ENCODE peak calls at places on chromosomes 1 and 21, in six cellular contexts. X, E, K, Q, B and S are unnamed samples.

GRCh38 chr1:23246274-23246673 is 29.0 kb upstream of the HTR1D start:
- DNase-seq in Q (no peak), K (no peak), B (no peak), E (no peak), X (no peak), S (no peak)

GRCh38 chr1:180358649-180359048 is 128.6 kb downstream of the LHX4 start:
- DNase-seq in K (no peak), Q (peak), B (no peak), E (peak), X (peak), S (peak)

GRCh38 chr1:116826818-116827606 is 72.8 kb downstream of the CD2 start:
- DNase-seq in K (peak), E (peak), X (peak), B (no peak), Q (no peak), S (no peak)

GRCh38 chr1:213689260-213689659 is 298.5 kb upstream of the PROX1 start:
- DNase-seq in Q (no peak), K (no peak), X (no peak), B (no peak), E (no peak), S (no peak)

GRCh38 chr1:231194843-231195516 is 33.1 kb downstream of the TRIM67 start:
- DNase-seq in Q (no peak), E (peak), B (no peak), K (peak), X (no peak), S (no peak)

GRCh38 chr1:112772781-112773180 is 57.6 kb upstream of the PPM1J start:
- DNase-seq in Q (no peak), E (peak), K (no peak), X (peak), B (no peak), S (no peak)

GRCh38 chr1:158649052-158649451 is 37.5 kb downstream of the SPTA1 start:
- DNase-seq in K (no peak), E (peak), B (no peak), X (no peak), Q (no peak), S (no peak)

GRCh38 chr21:39662411-39662953 is 49.7 kb downstream of the B3GALT5 start:
- DNase-seq in E (no peak), B (no peak), K (no peak), X (no peak), Q (no peak), S (no peak)

GRCh38 chr1:30783244-30783915 is 25.8 kb upstream of the LAPTM5 start:
- DNase-seq in X (no peak), Q (peak), K (no peak), B (peak), E (no peak), S (no peak)

DNA sequence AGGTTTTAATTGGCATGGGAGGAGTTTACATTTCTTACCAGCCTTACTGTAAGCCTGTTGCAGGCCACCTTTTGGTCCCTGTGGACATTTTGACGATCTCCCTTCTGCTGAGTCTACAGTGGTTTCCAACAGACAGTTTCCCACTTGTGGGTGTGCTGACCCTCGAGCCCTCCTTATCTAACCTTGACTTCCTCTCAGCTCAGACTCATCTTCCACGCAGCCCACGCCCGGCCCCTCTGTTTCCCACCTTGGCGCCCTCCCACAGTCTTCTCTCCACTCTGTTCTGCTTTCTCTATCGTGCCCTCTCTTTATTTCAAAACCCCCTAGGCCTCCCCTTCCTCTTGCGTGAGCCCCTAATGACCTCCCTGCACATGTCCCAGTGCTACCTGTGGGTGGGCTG is 6.1 kb upstream of the ARL8A start:
- DNase-seq in E (no peak), X (no peak), K (no peak), B (no peak), Q (no peak), S (no peak)
- TF ChIP-seq CTCF in E (no peak), X (no peak), K (no peak), B (no peak), Q (no peak), S (no peak)

GRCh38 chr21:15054606-15055239 is 10.1 kb downstream of the NRIP1 start:
- DNase-seq in K (no peak), E (no peak), Q (no peak), B (no peak), X (peak), S (no peak)

GRCh38 chr21:15050588-15051377 is 14.0 kb downstream of the NRIP1 start:
- DNase-seq in K (no peak), X (no peak), Q (no peak), E (no peak), B (no peak), S (no peak)

GRCh38 chr21:15054089-15054488 is 10.7 kb downstream of the NRIP1 start:
- DNase-seq in K (no peak), Q (no peak), X (no peak), B (no peak), E (no peak), S (no peak)

GRCh38 chr21:15053531-15053930 is 11.3 kb downstream of the NRIP1 start:
- DNase-seq in B (no peak), E (no peak), Q (no peak), K (no peak), X (no peak), S (no peak)

DNA sequence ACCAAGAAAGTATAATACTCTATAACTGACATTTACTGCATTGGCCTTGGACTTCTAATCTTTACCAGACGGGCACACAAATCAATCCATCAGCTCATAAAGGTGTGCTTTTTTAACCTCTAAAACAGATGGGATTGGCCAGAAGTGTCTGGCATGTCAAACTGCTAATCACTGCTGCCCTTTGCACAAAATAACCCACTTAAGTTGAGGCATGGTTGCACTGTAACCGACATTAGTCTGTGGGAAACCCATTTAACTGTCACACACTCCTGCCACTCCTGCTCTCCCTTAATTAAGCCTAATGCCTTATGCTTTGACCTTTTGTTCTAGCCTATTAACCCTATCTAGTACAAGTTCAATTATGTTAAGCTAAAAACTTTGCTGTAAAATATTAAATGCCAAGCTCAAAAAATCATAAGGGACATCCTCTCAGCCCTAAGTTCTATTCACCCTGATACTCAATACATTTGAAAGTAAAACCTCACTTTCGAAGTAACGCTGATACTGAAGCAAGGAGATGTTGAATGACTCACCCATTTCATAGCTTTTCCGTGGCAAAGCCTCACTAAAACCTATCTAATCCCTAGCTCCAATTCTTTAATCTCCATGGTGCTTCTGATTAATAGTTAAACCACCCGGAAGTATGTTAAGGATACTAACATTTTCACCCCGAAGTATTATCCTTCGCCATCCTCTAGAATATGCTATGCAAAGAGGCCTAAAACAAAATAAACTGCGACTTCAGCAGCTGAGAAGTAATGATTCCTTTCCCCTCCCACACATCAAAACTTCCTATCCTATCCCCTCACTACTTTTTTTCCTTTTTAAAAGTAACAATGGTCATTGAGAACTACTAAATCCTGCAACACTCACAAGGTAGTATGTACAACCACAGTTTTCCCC is 12.9 kb downstream of the NRIP1 start:
- DNase-seq in E (peak), K (no peak), B (no peak), X (peak), Q (no peak), S (no peak)
- H3K4me3 ChIP-seq in E (no peak), K (peak), B (no peak), X (no peak), Q (no peak), S (no peak)

DNA sequence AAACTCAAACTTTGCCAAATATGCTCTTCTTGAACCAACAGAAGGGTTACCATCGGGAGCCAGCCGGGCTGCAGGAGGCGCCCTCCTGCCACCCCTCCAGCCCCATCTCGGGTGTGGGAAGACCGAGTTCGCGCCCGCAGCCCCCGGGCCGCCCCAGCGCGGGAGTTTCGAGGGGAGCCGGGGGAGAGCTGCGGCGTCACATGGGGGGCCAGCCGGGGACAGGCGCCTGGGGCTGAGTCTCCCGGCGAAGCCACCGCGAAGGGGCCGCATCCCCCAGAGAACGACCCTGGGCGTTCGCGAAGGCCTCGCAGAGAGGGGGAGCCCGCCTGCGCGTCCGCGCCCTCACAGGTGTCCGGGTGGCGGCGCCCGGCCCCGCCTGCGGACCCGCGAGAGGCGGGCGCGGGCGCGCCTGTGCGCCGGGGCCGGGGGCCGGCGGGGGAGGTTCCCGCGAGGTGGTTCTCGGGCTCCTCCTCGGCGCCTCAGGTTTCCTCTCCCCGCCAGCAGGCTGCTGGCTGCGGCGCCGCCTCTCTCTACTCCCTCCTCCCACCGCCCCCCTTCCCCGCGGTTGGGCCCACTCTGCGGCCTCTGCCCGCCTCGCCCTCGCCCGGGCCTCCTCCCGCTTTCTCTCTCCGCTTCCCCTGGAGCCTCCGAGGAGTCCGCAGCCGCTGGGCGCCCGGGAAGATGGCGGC is at the start of gene RAVER2:
- DNase-seq in E (peak), Q (peak), B (peak), X (peak), K (no peak), S (peak)
- TF ChIP-seq CTCF in E (peak), Q (peak), B (peak), X (peak), K (peak), S (peak)

GRCh38 chr1:183027791-183028190 is 4.6 kb downstream of the LAMC1 start:
- DNase-seq in B (no peak), K (no peak), E (no peak), X (peak), Q (no peak), S (no peak)
- H3K4me3 ChIP-seq in B (peak), K (no peak), E (no peak), X (peak), Q (no peak), S (peak)

GRCh38 chr21:15638856-15639549 is 90.8 kb upstream of the USP25 start:
- DNase-seq in Q (no peak), X (peak), B (no peak), K (peak), E (peak), S (no peak)
- TF ChIP-seq CTCF in Q (no peak), X (no peak), B (no peak), K (no peak), E (no peak), S (no peak)

DNA sequence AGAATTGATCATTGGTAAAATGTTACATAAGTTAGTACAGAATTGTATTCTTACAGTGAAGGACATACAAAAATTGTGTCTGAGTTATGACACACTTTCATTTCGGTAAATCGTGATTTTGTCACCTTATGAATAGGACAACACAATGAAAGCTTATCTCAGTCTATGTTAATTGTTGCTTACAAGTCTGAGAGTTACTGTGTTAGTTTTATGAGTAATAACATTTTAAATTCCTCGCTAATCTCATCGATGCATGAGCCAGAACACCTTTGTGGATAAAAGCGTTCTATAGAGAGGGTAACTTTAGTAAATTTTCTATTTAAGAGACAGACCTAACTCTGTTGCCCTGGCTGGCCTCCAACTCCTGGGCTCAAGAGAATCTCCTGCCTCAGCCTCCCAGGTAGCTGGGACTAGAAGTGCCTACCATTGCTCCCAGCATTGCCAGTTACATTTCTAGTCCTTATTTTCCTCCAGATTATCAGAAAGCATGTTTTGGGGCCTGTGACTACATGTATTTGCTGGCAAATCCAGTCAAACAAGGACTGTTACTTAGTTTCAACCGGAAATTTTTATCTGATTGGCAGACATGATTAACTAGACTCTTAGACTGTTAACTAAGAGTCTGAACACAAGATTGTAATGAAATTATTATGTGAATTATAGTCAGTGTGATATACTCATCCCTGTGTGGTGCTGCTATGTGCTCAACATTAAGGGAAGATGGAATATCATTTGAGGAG is 3.0 kb downstream of the PRRC2C start:
- DNase-seq in Q (no peak), E (no peak), K (no peak), B (no peak), X (peak), S (no peak)
- H3K4me3 ChIP-seq in Q (no peak), E (no peak), K (no peak), B (no peak), X (peak), S (no peak)